ENCODE peak calls at places on chromosomes 13 and 19, in nine cellular contexts. One of them, this sample, is unnamed.

GRCh38 chr19:41936416-41936850 is 8.2 kb upstream of the ERFL start:
- DNase-seq in heart right ventricle: no peak
- DNase-seq in CD4-positive, alpha-beta T cell: no peak
- DNase-seq in breast epithelium: no peak
- DNase-seq in heart left ventricle: no peak
- DNase-seq in pancreas: no peak
- DNase-seq in testis: no peak
- DNase-seq in bronchial epithelial cell: peak
- DNase-seq in brain microvascular endothelial cell: no peak
- DNase-seq in this sample: no peak

GRCh38 chr19:47075179-47075811 is 26.9 kb upstream of the TMEM160 start:
- DNase-seq in bronchial epithelial cell: no peak
- DNase-seq in heart left ventricle: no peak
- DNase-seq in CD4-positive, alpha-beta T cell: no peak
- DNase-seq in heart right ventricle: no peak
- DNase-seq in testis: no peak
- DNase-seq in breast epithelium: no peak
- DNase-seq in pancreas: no peak
- DNase-seq in brain microvascular endothelial cell: no peak
- DNase-seq in this sample: no peak

GRCh38 chr19:38046254-38047047 is 139.4 kb downstream of the SIPA1L3 start:
- DNase-seq in brain microvascular endothelial cell: no peak
- DNase-seq in testis: no peak
- DNase-seq in pancreas: no peak
- DNase-seq in heart left ventricle: no peak
- DNase-seq in CD4-positive, alpha-beta T cell: no peak
- DNase-seq in bronchial epithelial cell: no peak
- DNase-seq in breast epithelium: no peak
- DNase-seq in heart right ventricle: no peak
- DNase-seq in this sample: no peak

GRCh38 chr13:101575591-101575990 is 123.1 kb downstream of the ITGBL1 start:
- DNase-seq in heart right ventricle: no peak
- DNase-seq in heart left ventricle: no peak
- DNase-seq in CD4-positive, alpha-beta T cell: no peak
- DNase-seq in bronchial epithelial cell: peak
- DNase-seq in pancreas: no peak
- DNase-seq in breast epithelium: no peak
- DNase-seq in testis: no peak
- DNase-seq in brain microvascular endothelial cell: peak
- DNase-seq in this sample: no peak

GRCh38 chr19:7830272-7830771 is 304 bp downstream of the EVI5L start:
- DNase-seq in heart left ventricle: peak
- DNase-seq in CD4-positive, alpha-beta T cell: no peak
- DNase-seq in pancreas: peak
- DNase-seq in testis: no peak
- DNase-seq in heart right ventricle: peak
- DNase-seq in bronchial epithelial cell: no peak
- DNase-seq in brain microvascular endothelial cell: no peak
- DNase-seq in breast epithelium: no peak
- DNase-seq in this sample: no peak

GRCh38 chr13:75783906-75784485 is 147.9 kb downstream of the LMO7 start:
- DNase-seq in breast epithelium: no peak
- DNase-seq in testis: no peak
- DNase-seq in heart left ventricle: no peak
- DNase-seq in bronchial epithelial cell: no peak
- DNase-seq in CD4-positive, alpha-beta T cell: no peak
- DNase-seq in brain microvascular endothelial cell: no peak
- DNase-seq in pancreas: no peak
- DNase-seq in heart right ventricle: no peak
- DNase-seq in this sample: no peak

GRCh38 chr13:104525467-104525866 is 1459.2 kb upstream of the SLC10A2 start:
- DNase-seq in heart right ventricle: no peak
- DNase-seq in bronchial epithelial cell: no peak
- DNase-seq in CD4-positive, alpha-beta T cell: no peak
- DNase-seq in testis: no peak
- DNase-seq in heart left ventricle: no peak
- DNase-seq in brain microvascular endothelial cell: no peak
- DNase-seq in breast epithelium: no peak
- DNase-seq in pancreas: no peak
- DNase-seq in this sample: no peak

GRCh38 chr19:39725995-39726394 is 11.8 kb downstream of the CLC start:
- DNase-seq in testis: no peak
- DNase-seq in CD4-positive, alpha-beta T cell: no peak
- DNase-seq in brain microvascular endothelial cell: no peak
- DNase-seq in bronchial epithelial cell: no peak
- DNase-seq in breast epithelium: no peak
- DNase-seq in heart right ventricle: no peak
- DNase-seq in heart left ventricle: no peak
- DNase-seq in pancreas: no peak
- DNase-seq in this sample: no peak

GRCh38 chr13:99600318-99600717 is 99.0 kb downstream of the TM9SF2 start:
- DNase-seq in CD4-positive, alpha-beta T cell: no peak
- DNase-seq in heart left ventricle: no peak
- DNase-seq in testis: no peak
- DNase-seq in heart right ventricle: no peak
- DNase-seq in breast epithelium: no peak
- DNase-seq in pancreas: no peak
- DNase-seq in brain microvascular endothelial cell: no peak
- DNase-seq in bronchial epithelial cell: no peak
- DNase-seq in this sample: no peak

GRCh38 chr13:73059460-73060250 is 850 bp downstream of the KLF5 start:
- DNase-seq in heart right ventricle: peak
- DNase-seq in bronchial epithelial cell: no peak
- DNase-seq in CD4-positive, alpha-beta T cell: peak
- DNase-seq in brain microvascular endothelial cell: no peak
- DNase-seq in breast epithelium: peak
- DNase-seq in pancreas: peak
- DNase-seq in heart left ventricle: peak
- DNase-seq in testis: peak
- DNase-seq in this sample: peak

GRCh38 chr13:111470933-111471332 is 150.5 kb downstream of the TEX29 start:
- DNase-seq in testis: peak
- DNase-seq in CD4-positive, alpha-beta T cell: no peak
- DNase-seq in brain microvascular endothelial cell: no peak
- DNase-seq in breast epithelium: no peak
- DNase-seq in pancreas: no peak
- DNase-seq in heart right ventricle: no peak
- DNase-seq in bronchial epithelial cell: no peak
- DNase-seq in heart left ventricle: no peak
- DNase-seq in this sample: no peak

DNA sequence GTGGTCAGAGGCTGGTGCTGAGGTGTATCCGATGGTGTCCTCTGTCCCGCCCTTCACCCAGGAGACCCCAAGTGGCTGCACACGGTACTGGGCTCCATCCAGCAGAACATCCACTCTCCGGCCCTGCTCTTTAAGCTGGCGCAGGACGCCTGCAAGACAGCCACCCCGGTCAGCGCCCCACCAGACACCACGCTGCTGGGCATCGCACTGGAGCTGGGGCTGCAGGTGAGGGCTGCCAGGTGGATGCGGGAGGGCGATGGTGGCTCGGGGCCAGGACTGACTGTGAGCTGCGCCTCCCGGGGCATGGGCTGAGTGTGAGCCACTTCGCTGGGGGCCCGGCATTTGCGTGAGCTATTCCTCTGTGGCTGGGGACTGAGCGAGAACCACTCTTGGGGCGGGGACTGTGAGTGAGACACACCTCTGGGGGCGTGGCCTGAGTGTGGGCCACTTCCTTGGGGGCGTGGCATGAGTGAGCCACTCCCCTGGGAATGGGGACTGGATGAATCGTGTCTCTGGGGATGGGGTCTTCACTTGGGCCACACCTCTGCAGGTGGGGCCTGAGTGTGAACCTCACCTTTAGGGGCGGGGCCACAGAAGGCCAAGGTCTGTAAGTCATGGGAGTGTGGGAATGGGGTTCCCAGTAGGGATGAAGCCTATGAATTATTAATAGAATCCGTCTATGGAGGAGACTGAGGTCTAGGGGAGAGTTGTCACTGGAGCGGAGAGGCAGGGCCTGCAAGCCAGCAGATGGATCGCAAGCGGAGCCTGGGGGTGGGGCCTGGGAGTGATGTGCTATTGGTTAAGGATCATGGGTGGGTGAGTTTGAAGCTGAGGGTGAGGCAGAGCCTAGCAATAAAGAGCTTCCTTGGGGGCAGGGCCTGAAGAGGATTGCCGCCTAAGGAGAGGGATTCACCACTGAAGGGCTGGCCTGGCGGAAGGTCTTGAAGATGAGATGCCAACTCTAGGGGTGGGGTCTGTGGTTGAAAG is 30.5 kb downstream of the ZSWIM4 start:
- DNase-seq in CD4-positive, alpha-beta T cell: no peak
- DNase-seq in testis: no peak
- DNase-seq in brain microvascular endothelial cell: no peak
- DNase-seq in pancreas: peak
- DNase-seq in heart right ventricle: no peak
- DNase-seq in bronchial epithelial cell: no peak
- DNase-seq in heart left ventricle: no peak
- DNase-seq in breast epithelium: no peak
- DNase-seq in this sample: no peak
- TF ChIP-seq CTCF in CD4-positive, alpha-beta T cell: no peak
- TF ChIP-seq CTCF in testis: no peak
- TF ChIP-seq CTCF in brain microvascular endothelial cell: peak
- TF ChIP-seq CTCF in pancreas: no peak
- TF ChIP-seq CTCF in heart right ventricle: no peak
- TF ChIP-seq CTCF in bronchial epithelial cell: peak
- TF ChIP-seq CTCF in heart left ventricle: no peak
- TF ChIP-seq CTCF in breast epithelium: no peak
- TF ChIP-seq CTCF in this sample: no peak

DNA sequence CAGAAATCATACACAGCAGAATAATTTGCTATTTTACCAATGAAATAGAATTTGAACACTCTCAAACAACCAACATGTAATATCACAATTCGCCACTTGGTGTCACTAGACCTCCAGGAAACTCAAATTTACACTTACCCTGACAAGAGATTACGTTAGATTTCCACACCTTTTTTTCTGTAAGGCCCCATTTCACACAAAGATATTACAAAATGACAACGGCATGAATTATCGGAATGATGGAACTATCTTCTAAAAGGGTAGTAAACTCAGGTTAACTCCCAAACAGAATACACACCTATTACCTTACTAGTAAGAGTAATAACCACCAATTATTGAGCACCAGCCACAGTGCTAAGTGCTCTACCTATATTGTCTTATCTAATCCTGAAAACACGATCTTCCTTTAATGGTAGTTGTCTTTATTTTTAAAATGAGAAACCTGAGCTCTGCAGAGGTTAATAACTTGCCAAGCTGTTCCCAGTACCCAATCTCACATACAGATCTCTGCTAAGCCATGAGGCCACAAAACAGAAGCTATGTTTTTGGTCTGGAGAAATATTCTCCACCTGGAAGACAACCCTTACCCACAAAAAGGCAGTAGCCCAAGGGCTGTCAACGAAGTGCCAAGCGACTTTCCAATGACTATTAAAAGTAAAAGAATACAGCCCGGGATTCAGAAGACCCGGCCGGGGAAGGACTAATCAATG is 152.4 kb downstream of the DCLK1 start:
- DNase-seq in testis: peak
- DNase-seq in pancreas: no peak
- DNase-seq in brain microvascular endothelial cell: peak
- DNase-seq in heart left ventricle: no peak
- DNase-seq in CD4-positive, alpha-beta T cell: no peak
- DNase-seq in heart right ventricle: peak
- DNase-seq in breast epithelium: no peak
- DNase-seq in bronchial epithelial cell: peak
- DNase-seq in this sample: peak
- TF ChIP-seq CTCF in testis: peak
- TF ChIP-seq CTCF in pancreas: peak
- TF ChIP-seq CTCF in brain microvascular endothelial cell: peak
- TF ChIP-seq CTCF in heart left ventricle: peak
- TF ChIP-seq CTCF in CD4-positive, alpha-beta T cell: peak
- TF ChIP-seq CTCF in heart right ventricle: peak
- TF ChIP-seq CTCF in breast epithelium: peak
- TF ChIP-seq CTCF in bronchial epithelial cell: peak
- TF ChIP-seq CTCF in this sample: peak

GRCh38 chr19:56725829-56726424 is 54.4 kb upstream of the ZNF835 start:
- DNase-seq in testis: peak
- DNase-seq in brain microvascular endothelial cell: no peak
- DNase-seq in pancreas: no peak
- DNase-seq in breast epithelium: no peak
- DNase-seq in heart right ventricle: no peak
- DNase-seq in CD4-positive, alpha-beta T cell: no peak
- DNase-seq in bronchial epithelial cell: no peak
- DNase-seq in heart left ventricle: no peak
- DNase-seq in this sample: no peak
- TF ChIP-seq CTCF in testis: peak
- TF ChIP-seq CTCF in brain microvascular endothelial cell: peak
- TF ChIP-seq CTCF in pancreas: no peak
- TF ChIP-seq CTCF in breast epithelium: no peak
- TF ChIP-seq CTCF in heart right ventricle: peak
- TF ChIP-seq CTCF in CD4-positive, alpha-beta T cell: no peak
- TF ChIP-seq CTCF in bronchial epithelial cell: no peak
- TF ChIP-seq CTCF in heart left ventricle: peak
- TF ChIP-seq CTCF in this sample: no peak

GRCh38 chr13:48185018-48185417 is 48.0 kb upstream of the ITM2B start:
- DNase-seq in testis: no peak
- DNase-seq in heart left ventricle: no peak
- DNase-seq in brain microvascular endothelial cell: no peak
- DNase-seq in CD4-positive, alpha-beta T cell: no peak
- DNase-seq in breast epithelium: no peak
- DNase-seq in pancreas: no peak
- DNase-seq in heart right ventricle: no peak
- DNase-seq in bronchial epithelial cell: no peak
- DNase-seq in this sample: no peak

GRCh38 chr13:48188129-48188528 is 44.9 kb upstream of the ITM2B start:
- DNase-seq in breast epithelium: no peak
- DNase-seq in CD4-positive, alpha-beta T cell: no peak
- DNase-seq in testis: no peak
- DNase-seq in heart left ventricle: no peak
- DNase-seq in pancreas: no peak
- DNase-seq in bronchial epithelial cell: no peak
- DNase-seq in heart right ventricle: no peak
- DNase-seq in brain microvascular endothelial cell: no peak
- DNase-seq in this sample: no peak

GRCh38 chr13:48186722-48187121 is 46.3 kb upstream of the ITM2B start:
- DNase-seq in CD4-positive, alpha-beta T cell: no peak
- DNase-seq in testis: no peak
- DNase-seq in heart left ventricle: no peak
- DNase-seq in brain microvascular endothelial cell: no peak
- DNase-seq in heart right ventricle: no peak
- DNase-seq in breast epithelium: no peak
- DNase-seq in pancreas: no peak
- DNase-seq in bronchial epithelial cell: no peak
- DNase-seq in this sample: no peak

GRCh38 chr13:48189122-48189521 is 43.9 kb upstream of the ITM2B start:
- DNase-seq in heart left ventricle: no peak
- DNase-seq in testis: no peak
- DNase-seq in bronchial epithelial cell: no peak
- DNase-seq in CD4-positive, alpha-beta T cell: no peak
- DNase-seq in brain microvascular endothelial cell: no peak
- DNase-seq in heart right ventricle: no peak
- DNase-seq in pancreas: no peak
- DNase-seq in breast epithelium: no peak
- DNase-seq in this sample: no peak

DNA sequence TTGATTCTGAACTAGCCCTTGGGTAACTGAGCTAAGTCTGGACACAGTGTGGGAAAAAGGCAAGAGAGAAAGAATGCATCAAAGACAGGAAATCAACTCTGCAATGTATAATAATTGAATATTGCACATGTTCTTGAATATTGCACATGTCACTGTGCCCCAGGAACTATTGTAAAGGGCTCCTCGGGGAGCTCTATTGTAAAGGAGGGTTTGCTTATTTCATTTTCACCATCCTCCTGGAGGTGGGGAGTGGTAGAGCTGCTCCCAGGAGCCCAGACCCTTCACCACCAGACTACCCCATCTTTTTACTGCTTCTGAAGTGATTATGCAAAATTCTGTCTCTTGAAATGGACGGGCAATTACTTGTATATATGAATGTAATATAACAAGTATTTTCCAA is 44.4 kb upstream of the ITM2B start:
- DNase-seq in heart right ventricle: no peak
- DNase-seq in CD4-positive, alpha-beta T cell: no peak
- DNase-seq in heart left ventricle: no peak
- DNase-seq in bronchial epithelial cell: no peak
- DNase-seq in pancreas: no peak
- DNase-seq in breast epithelium: no peak
- DNase-seq in testis: no peak
- DNase-seq in brain microvascular endothelial cell: no peak
- DNase-seq in this sample: no peak
- TF ChIP-seq CTCF in heart right ventricle: no peak
- TF ChIP-seq CTCF in CD4-positive, alpha-beta T cell: no peak
- TF ChIP-seq CTCF in heart left ventricle: no peak
- TF ChIP-seq CTCF in bronchial epithelial cell: no peak
- TF ChIP-seq CTCF in pancreas: no peak
- TF ChIP-seq CTCF in breast epithelium: no peak
- TF ChIP-seq CTCF in testis: no peak
- TF ChIP-seq CTCF in brain microvascular endothelial cell: no peak
- TF ChIP-seq CTCF in this sample: no peak